ENCODE peak calls at places on chromosome 13, in ten cellular contexts. U is HAP-1; L is naive thymus-derived CD4-positive, alpha-beta T cell; R is EH; K is HS-5; D is esophagus squamous epithelium; B is AG09309; G is globus pallidus; Z is NCI-H1105; I is activated CD4-positive, alpha-beta T cell treated with anti-CD3 and anti-CD28 coated beads, Interleukin-2, amount 50 U/mL, for 4 hours. E is an unnamed sample.

GRCh38 chr13:57673197-57673596 is 41.7 kb downstream of the PCDH17 start:
- DNase-seq in R (no peak), I (no peak), D (no peak), K (no peak), U (peak; percentile 54), L (no peak), G (no peak), B (no peak), Z (no peak), E (no peak)

GRCh38 chr13:98405107-98405571 is 171.8 kb downstream of the STK24 start:
- DNase-seq in Z (peak; percentile 60), L (no peak), K (no peak), R (no peak), I (no peak), G (peak; percentile 28), B (no peak), D (no peak), U (peak; percentile 85), E (no peak)

GRCh38 chr13:98014766-98015165 is 61.3 kb downstream of the IPO5 start:
- DNase-seq in L (no peak), D (no peak), R (peak; percentile 92), Z (no peak), G (no peak), K (peak; percentile 53), I (no peak), U (no peak), B (peak; percentile 58), E (no peak)

GRCh38 chr13:27924529-27925141 is 4.8 kb downstream of the PDX1 start:
- DNase-seq in L (no peak), R (no peak), D (no peak), I (no peak), U (no peak), G (no peak), B (no peak), K (no peak), Z (no peak), E (no peak)

GRCh38 chr13:100895656-100896055 is 221.1 kb upstream of the TMTC4 start:
- DNase-seq in Z (no peak), D (no peak), G (no peak), U (no peak), B (no peak), R (peak; percentile 44), K (no peak), L (no peak), I (no peak), E (no peak)

GRCh38 chr13:95784161-95784880 is 107.4 kb downstream of the DNAJC3 start:
- DNase-seq in D (no peak), I (no peak), L (no peak), K (peak; percentile 31), G (no peak), B (peak; percentile 48), R (peak; percentile 87), Z (no peak), U (no peak), E (no peak)

GRCh38 chr13:41008349-41008980 is 10.7 kb downstream of the ELF1 start:
- DNase-seq in K (peak; percentile 40), D (no peak), U (no peak), I (no peak), R (peak; percentile 65), G (no peak), B (peak; percentile 42), Z (no peak), L (no peak), E (peak; percentile 44)

GRCh38 chr13:30051531-30052060 is 201.2 kb upstream of the UBL3 start:
- DNase-seq in U (no peak), D (no peak), G (no peak), I (no peak), Z (no peak), B (no peak), K (no peak), R (no peak), L (peak; percentile 7), E (no peak)

GRCh38 chr13:20171364-20171763 is 10.5 kb upstream of the GJA3 start:
- DNase-seq in R (no peak), B (no peak), K (no peak), Z (no peak), D (no peak), U (no peak), L (no peak), I (no peak), G (no peak), E (no peak)

GRCh38 chr13:100291626-100292025 is 202.7 kb downstream of the PCCA start:
- DNase-seq in B (no peak), K (no peak), D (no peak), L (no peak), U (no peak), I (no peak), R (no peak), Z (no peak), G (no peak), E (no peak)

GRCh38 chr13:98978280-98978679 is 416 bp upstream of the DOCK9 start:
- DNase-seq in Z (no peak), K (peak; percentile 65), B (no peak), R (peak; percentile 84), U (no peak), L (no peak), I (no peak), G (no peak), D (no peak), E (peak; percentile 87)

E was measured in epithelial cell of prostate.